ENCODE peak calls at places on chromosomes 1 and 21, in five cellular contexts. One of them, this sample, is unnamed.

GRCh38 chr1:17441265-17441992 is 2.0 kb upstream of the RCC2 start:
- DNase-seq in AG09309: peak; percentile 47
- DNase-seq in AG04450: no peak
- DNase-seq in bronchial epithelial cell: peak; percentile 95
- DNase-seq in thoracic aorta: no peak
- DNase-seq in this sample: no peak

GRCh38 chr1:240312872-240313271 is 221.2 kb downstream of the FMN2 start:
- DNase-seq in AG09309: peak; percentile 88
- DNase-seq in AG04450: peak; percentile 73
- DNase-seq in bronchial epithelial cell: peak; percentile 94
- DNase-seq in thoracic aorta: no peak
- DNase-seq in this sample: peak; percentile 86

GRCh38 chr1:44471911-44472439 is 66.9 kb downstream of the RNF220 start:
- DNase-seq in AG09309: no peak
- DNase-seq in AG04450: no peak
- DNase-seq in bronchial epithelial cell: no peak
- DNase-seq in thoracic aorta: no peak
- DNase-seq in this sample: no peak

GRCh38 chr1:81873946-81874345 is 73.2 kb downstream of the ADGRL2 start:
- DNase-seq in AG09309: no peak
- DNase-seq in AG04450: no peak
- DNase-seq in bronchial epithelial cell: no peak
- DNase-seq in thoracic aorta: no peak
- DNase-seq in this sample: no peak

GRCh38 chr1:53148123-53148522 is 5.7 kb upstream of the SLC1A7 start:
- DNase-seq in AG09309: no peak
- DNase-seq in AG04450: peak; percentile 51
- DNase-seq in bronchial epithelial cell: peak; percentile 71
- DNase-seq in thoracic aorta: no peak
- DNase-seq in this sample: peak; percentile 28

GRCh38 chr1:3625151-3625907 is 514 bp downstream of the TPRG1L start:
- DNase-seq in AG09309: no peak
- DNase-seq in AG04450: no peak
- DNase-seq in bronchial epithelial cell: peak; percentile 30
- DNase-seq in thoracic aorta: no peak
- DNase-seq in this sample: no peak

GRCh38 chr1:181089777-181090505 is 1.4 kb downstream of the IER5 start:
- DNase-seq in AG09309: no peak
- DNase-seq in AG04450: no peak
- DNase-seq in bronchial epithelial cell: peak; percentile 76
- DNase-seq in thoracic aorta: no peak
- DNase-seq in this sample: no peak

GRCh38 chr1:79811173-79811572 is 804.6 kb upstream of the ADGRL4 start:
- DNase-seq in AG09309: no peak
- DNase-seq in AG04450: peak; percentile 38
- DNase-seq in bronchial epithelial cell: peak; percentile 87
- DNase-seq in thoracic aorta: no peak
- DNase-seq in this sample: peak; percentile 62

GRCh38 chr1:9400425-9401079 is 107.9 kb downstream of the SPSB1 start:
- DNase-seq in AG09309: no peak
- DNase-seq in AG04450: no peak
- DNase-seq in bronchial epithelial cell: no peak
- DNase-seq in thoracic aorta: no peak
- DNase-seq in this sample: no peak

GRCh38 chr1:211527006-211527405 is 35.0 kb upstream of the RD3 start:
- DNase-seq in AG09309: no peak
- DNase-seq in AG04450: no peak
- DNase-seq in bronchial epithelial cell: no peak
- DNase-seq in thoracic aorta: no peak
- DNase-seq in this sample: no peak

GRCh38 chr1:38009088-38009840 is 3.3 kb upstream of the UTP11 start:
- DNase-seq in AG09309: peak; percentile 52
- DNase-seq in AG04450: no peak
- DNase-seq in bronchial epithelial cell: peak; percentile 78
- DNase-seq in thoracic aorta: no peak
- DNase-seq in this sample: no peak

GRCh38 chr1:246160905-246161304 is 346.2 kb downstream of the SMYD3 start:
- DNase-seq in AG09309: no peak
- DNase-seq in AG04450: no peak
- DNase-seq in bronchial epithelial cell: peak; percentile 7
- DNase-seq in thoracic aorta: no peak
- DNase-seq in this sample: no peak

GRCh38 chr1:14263207-14263606 is 335.3 kb upstream of the KAZN start:
- DNase-seq in AG09309: no peak
- DNase-seq in AG04450: no peak
- DNase-seq in bronchial epithelial cell: no peak
- DNase-seq in thoracic aorta: no peak
- DNase-seq in this sample: no peak

GRCh38 chr1:4653328-4653660 is 1.1 kb upstream of the AJAP1 start:
- DNase-seq in AG09309: no peak
- DNase-seq in AG04450: no peak
- DNase-seq in bronchial epithelial cell: no peak
- DNase-seq in thoracic aorta: no peak
- DNase-seq in this sample: no peak
- H3K4me3 ChIP-seq in AG09309: no peak overlapping the region
- H3K4me3 ChIP-seq in AG04450: no peak overlapping the region
- H3K4me3 ChIP-seq in bronchial epithelial cell: no peak overlapping the region
- H3K4me3 ChIP-seq in thoracic aorta: no peak overlapping the region
- H3K4me3 ChIP-seq in this sample: no peak overlapping the region

DNA sequence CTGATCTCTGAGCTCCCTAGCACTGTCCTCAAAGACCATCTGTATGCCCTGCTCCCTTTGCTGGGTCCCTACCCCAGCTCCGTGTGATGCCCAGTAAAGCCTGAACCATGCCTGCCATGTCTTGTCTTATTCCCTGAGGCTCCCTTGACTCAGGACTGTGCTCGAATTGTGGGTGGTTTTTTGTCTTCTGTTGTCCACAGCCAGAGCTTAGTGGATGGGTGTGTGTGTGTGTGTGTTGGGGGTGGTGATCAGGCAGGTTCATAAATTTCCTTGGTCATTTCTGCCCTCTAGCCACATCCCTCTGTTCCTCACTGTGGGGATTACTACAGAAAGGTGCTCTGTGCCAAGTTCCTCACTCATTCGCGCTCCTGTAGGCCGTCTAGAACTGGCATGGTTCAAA is 5.7 kb downstream of the GSTM5 start:
- DNase-seq in AG09309: no peak
- DNase-seq in AG04450: no peak
- DNase-seq in bronchial epithelial cell: peak; percentile 52
- DNase-seq in thoracic aorta: no peak
- DNase-seq in this sample: no peak
- H3K4me3 ChIP-seq in AG09309: no peak overlapping the region
- H3K4me3 ChIP-seq in AG04450: no peak overlapping the region
- H3K4me3 ChIP-seq in bronchial epithelial cell: no peak overlapping the region
- H3K4me3 ChIP-seq in thoracic aorta: no peak overlapping the region
- H3K4me3 ChIP-seq in this sample: no peak overlapping the region

GRCh38 chr1:218346391-218347204 is 1.5 kb downstream of the TGFB2 start:
- DNase-seq in AG09309: no peak
- DNase-seq in AG04450: no peak
- DNase-seq in bronchial epithelial cell: peak; percentile 25
- DNase-seq in thoracic aorta: no peak
- DNase-seq in this sample: no peak

GRCh38 chr1:218347316-218347712 is 2.2 kb downstream of the TGFB2 start:
- DNase-seq in AG09309: no peak
- DNase-seq in AG04450: no peak
- DNase-seq in bronchial epithelial cell: no peak
- DNase-seq in thoracic aorta: no peak
- DNase-seq in this sample: no peak

GRCh38 chr1:218349365-218350021 is 4.4 kb downstream of the TGFB2 start:
- DNase-seq in AG09309: no peak
- DNase-seq in AG04450: no peak
- DNase-seq in bronchial epithelial cell: no peak
- DNase-seq in thoracic aorta: no peak
- DNase-seq in this sample: no peak

GRCh38 chr1:218348628-218349185 is 3.6 kb downstream of the TGFB2 start:
- DNase-seq in AG09309: no peak
- DNase-seq in AG04450: no peak
- DNase-seq in bronchial epithelial cell: peak; percentile 25
- DNase-seq in thoracic aorta: no peak
- DNase-seq in this sample: no peak

GRCh38 chr1:218347713-218348627 is 2.8 kb downstream of the TGFB2 start:
- DNase-seq in AG09309: no peak
- DNase-seq in AG04450: no peak
- DNase-seq in bronchial epithelial cell: peak; percentile 49
- DNase-seq in thoracic aorta: no peak
- DNase-seq in this sample: no peak
- H3K4me3 ChIP-seq in AG09309: peak overlapping the region; percentile 79
- H3K4me3 ChIP-seq in AG04450: peak overlapping the region; percentile 75
- H3K4me3 ChIP-seq in bronchial epithelial cell: peak overlapping the region; percentile 56
- H3K4me3 ChIP-seq in thoracic aorta: peak overlapping the region; percentile 83
- H3K4me3 ChIP-seq in this sample: peak overlapping the region; percentile 75

DNA sequence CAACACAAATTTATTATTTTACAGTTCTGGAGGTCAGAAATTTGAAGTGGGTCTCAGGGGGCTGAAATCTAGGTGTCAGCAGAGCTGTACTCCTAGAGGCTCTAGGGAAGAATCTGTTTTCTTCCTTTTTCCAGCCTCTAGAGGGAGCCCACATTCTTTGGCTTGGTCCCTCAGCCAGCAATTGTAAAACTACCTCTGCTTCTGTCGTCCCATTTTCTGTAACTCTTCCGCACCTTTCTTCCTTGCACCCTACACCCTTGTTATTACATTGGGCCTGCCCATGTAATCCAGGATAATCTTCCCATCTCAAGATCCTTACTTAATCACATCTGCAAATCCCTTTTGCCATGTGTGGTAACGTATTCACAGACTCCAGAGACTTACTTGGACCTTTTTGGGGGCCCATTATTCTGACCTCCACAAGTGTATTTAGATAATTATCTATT is 24.8 kb upstream of the THEM4 start:
- DNase-seq in AG09309: no peak
- DNase-seq in AG04450: peak; percentile 16
- DNase-seq in bronchial epithelial cell: peak; percentile 63
- DNase-seq in thoracic aorta: no peak
- DNase-seq in this sample: no peak
- H3K4me3 ChIP-seq in AG09309: no peak overlapping the region
- H3K4me3 ChIP-seq in AG04450: no peak overlapping the region
- H3K4me3 ChIP-seq in bronchial epithelial cell: no peak overlapping the region
- H3K4me3 ChIP-seq in thoracic aorta: no peak overlapping the region
- H3K4me3 ChIP-seq in this sample: no peak overlapping the region

DNA sequence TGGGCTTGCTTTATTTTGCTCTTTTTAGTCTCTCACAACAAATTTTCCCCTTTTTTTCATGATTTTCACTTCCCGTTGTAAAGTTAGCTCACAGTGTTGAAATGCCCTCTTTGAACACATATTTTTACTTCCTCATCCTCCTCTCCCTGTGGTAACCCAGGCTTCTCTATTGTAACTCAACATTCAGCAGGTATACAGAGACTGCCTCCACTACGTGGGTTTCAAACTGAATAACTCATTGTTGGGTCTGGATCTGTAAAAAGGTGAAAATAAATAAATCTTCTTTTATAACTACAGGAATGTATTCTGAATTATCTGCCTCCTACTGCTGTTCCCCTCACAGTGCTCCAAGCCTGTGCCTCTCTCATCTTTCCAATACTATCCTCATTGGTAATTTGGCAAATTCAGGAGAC is 166.4 kb downstream of the RUNX1 start:
- DNase-seq in AG09309: no peak
- DNase-seq in AG04450: no peak
- DNase-seq in bronchial epithelial cell: peak; percentile 39
- DNase-seq in thoracic aorta: no peak
- DNase-seq in this sample: no peak
- H3K4me3 ChIP-seq in AG09309: peak overlapping the region; percentile 85
- H3K4me3 ChIP-seq in AG04450: peak overlapping the region; percentile 92
- H3K4me3 ChIP-seq in bronchial epithelial cell: peak overlapping the region; percentile 74
- H3K4me3 ChIP-seq in thoracic aorta: peak overlapping the region; percentile 74
- H3K4me3 ChIP-seq in this sample: peak overlapping the region; percentile 83